ENCODE peak calls at places on chromosomes 3 and 15, in seven cellular contexts. C is WTC11, Q is hippocampal formation, Y is mesothelial cell of epicardium, P is aorta, F is foreskin keratinocyte, S is bronchial epithelial cell. W is an unnamed sample.
A peak's percentile ranks its signal among the peaks of the same experiment; 100 is the strongest.

GRCh38 chr3:97504463-97504862 is 260.1 kb upstream of the ARL6 start:
- DNase-seq in C (no peak), S (peak; percentile 1), Q (no peak), F (no peak), Y (no peak), P (no peak), W (no peak)

GRCh38 chr15:81400640-81401236 is 26.7 kb upstream of the TMC3 start:
- DNase-seq in Y (no peak), P (no peak), S (peak; percentile 68), Q (no peak), C (no peak), F (no peak), W (peak; percentile 50)

GRCh38 chr3:166029507-166029906 is 192.3 kb upstream of the BCHE start:
- DNase-seq in C (no peak), F (no peak), Y (no peak), Q (no peak), P (no peak), S (no peak), W (no peak)

GRCh38 chr3:160205606-160206005 is 19.6 kb upstream of the C3orf80 start:
- DNase-seq in Y (no peak), P (no peak), Q (no peak), S (no peak), F (no peak), C (no peak), W (no peak)

GRCh38 chr15:95567686-95568085 is 762.8 kb upstream of the NR2F2 start:
- DNase-seq in Q (no peak), P (no peak), C (no peak), Y (no peak), F (no peak), S (no peak), W (no peak)

GRCh38 chr3:193975072-193975535 is 160.8 kb upstream of the HES1 start:
- DNase-seq in P (no peak), Y (no peak), F (no peak), C (peak; percentile 34), S (no peak), Q (no peak), W (peak; percentile 95)

GRCh38 chr3:54983266-54983910 is 55.5 kb upstream of the LRTM1 start:
- DNase-seq in S (no peak), C (no peak), F (no peak), Y (no peak), Q (no peak), P (no peak), W (no peak)

GRCh38 chr3:195889843-195890407 is 18.4 kb downstream of the TNK2 start:
- DNase-seq in S (no peak), Y (no peak), C (no peak), P (no peak), Q (peak; percentile 61), F (no peak), W (no peak)

GRCh38 chr15:52281085-52282035 is 14.2 kb downstream of the MYO5C start:
- DNase-seq in Y (no peak), F (no peak), Q (no peak), S (no peak), P (no peak), C (no peak), W (no peak)

GRCh38 chr3:113096158-113096893 is 105.5 kb downstream of the GTPBP8 start:
- DNase-seq in Q (no peak), F (no peak), S (no peak), P (no peak), C (no peak), Y (no peak), W (no peak)

GRCh38 chr3:120838441-120839091 is 69.4 kb upstream of the STXBP5L start:
- DNase-seq in P (no peak), C (no peak), Y (no peak), Q (no peak), S (no peak), F (no peak), W (no peak)

GRCh38 chr3:119557874-119558264 is 1.5 kb downstream of the CD80 start:
- DNase-seq in F (no peak), Y (no peak), Q (no peak), C (no peak), P (no peak), S (no peak), W (no peak)

GRCh38 chr15:56524915-56525314 is 60.0 kb upstream of the MNS1 start:
- DNase-seq in F (no peak), Q (no peak), P (no peak), S (no peak), Y (no peak), C (no peak), W (no peak)

GRCh38 chr15:90583471-90584252 is 53.9 kb downstream of the CRTC3 start:
- DNase-seq in S (no peak), F (no peak), P (no peak), Q (peak; percentile 74), Y (no peak), C (peak; percentile 32), W (peak; percentile 91)

GRCh38 chr3:119978554-119979208 is 115.6 kb downstream of the GSK3B start:
- DNase-seq in C (no peak), S (no peak), P (no peak), F (no peak), Y (no peak), Q (no peak), W (no peak)

GRCh38 chr3:39644176-39644575 is 165.2 kb upstream of the MYRIP start:
- DNase-seq in F (no peak), P (no peak), Q (no peak), C (no peak), S (no peak), Y (no peak), W (no peak)

GRCh38 chr3:50759015-50759414 is 84.3 kb downstream of the DOCK3 start:
- DNase-seq in S (no peak), C (no peak), Y (no peak), Q (no peak), P (no peak), F (no peak), W (no peak)

GRCh38 chr15:49223536-49224274 is 53.7 kb downstream of the GALK2 start:
- DNase-seq in Q (no peak), Y (no peak), P (no peak), F (no peak), C (no peak), S (no peak), W (no peak)

GRCh38 chr3:149657796-149658443 is at the start of gene WWTR1:
- DNase-seq in Y (peak; percentile 82), C (peak; percentile 96), S (peak; percentile 85), P (peak; percentile 95), Q (peak; percentile 68), F (peak; percentile 87), W (peak; percentile 83)

GRCh38 chr3:100402150-100402706 is 889 bp downstream of the LNP1 start:
- DNase-seq in C (no peak), S (peak; percentile 78), F (peak; percentile 22), P (no peak), Q (no peak), Y (no peak), W (no peak)

GRCh38 chr15:51874751-51875644 is 45.5 kb downstream of the TMOD3 start:
- DNase-seq in F (peak; percentile 98), C (no peak), Y (no peak), S (peak; percentile 100), Q (no peak), P (no peak), W (no peak)

GRCh38 chr3:161674402-161674801 is 177.8 kb downstream of the OTOL1 start:
- DNase-seq in Y (no peak), P (no peak), C (no peak), Q (no peak), F (no peak), S (no peak), W (no peak)

GRCh38 chr3:146975476-146975875 is 370.3 kb upstream of the PLSCR5 start:
- DNase-seq in Y (no peak), P (no peak), Q (no peak), C (no peak), S (no peak), F (no peak), W (no peak)

GRCh38 chr3:65194044-65194714 is 506.4 kb upstream of the ADAMTS9 start:
- DNase-seq in F (no peak), P (no peak), C (no peak), Y (no peak), S (no peak), Q (no peak), W (no peak)

GRCh38 chr3:30625541-30626438 is 19.4 kb downstream of the TGFBR2 start:
- DNase-seq in Y (no peak), P (no peak), Q (no peak), S (peak; percentile 95), F (peak; percentile 88), C (no peak), W (no peak)

GRCh38 chr3:16060358-16060852 is 114.1 kb upstream of the GALNT15 start:
- DNase-seq in Y (no peak), P (no peak), Q (no peak), F (peak; percentile 99), S (peak; percentile 96), C (no peak), W (peak; percentile 75)

GRCh38 chr3:161316006-161316689 is 55.2 kb downstream of the SPTSSB start:
- DNase-seq in Y (no peak), F (peak; percentile 44), P (no peak), S (peak; percentile 84), C (no peak), Q (no peak), W (no peak)

GRCh38 chr15:62719316-62719715 is 323.2 kb upstream of the TPM1 start:
- DNase-seq in Q (no peak), F (no peak), Y (no peak), P (no peak), C (no peak), S (peak; percentile 13), W (no peak)

GRCh38 chr15:35979608-35980007 is 433.6 kb upstream of the DPH6 start:
- DNase-seq in P (no peak), Q (no peak), S (no peak), F (no peak), C (no peak), Y (no peak), W (no peak)

W was measured in NT2/D1.